ENCODE peak calls at places on chromosomes 7 and 10, in six cellular contexts. H, R, A, K, B and S are unnamed samples.

GRCh38 chr10:114343623-114344306 is 60.5 kb downstream of the AFAP1L2 start:
- DNase-seq in H (no peak), R (no peak), A (no peak), K (no peak), B (no peak), S (no peak)

GRCh38 chr7:5491251-5492044 is 67.8 kb upstream of the TNRC18 start:
- DNase-seq in H (no peak), R (no peak), A (no peak), K (no peak), B (peak; percentile 83), S (no peak)

GRCh38 chr7:128164061-128164954 is 76.8 kb upstream of the LEP start:
- DNase-seq in H (no peak), R (no peak), A (peak; percentile 52), K (peak; percentile 53), B (peak; percentile 77), S (no peak)

GRCh38 chr7:116591202-116592040 is 66.6 kb downstream of the CAV1 start:
- DNase-seq in H (no peak), R (no peak), A (no peak), K (no peak), B (no peak), S (no peak)

GRCh38 chr10:4132216-4132556 is 347.2 kb upstream of the KLF6 start:
- DNase-seq in H (no peak), R (no peak), A (no peak), K (no peak), B (no peak), S (no peak)

GRCh38 chr10:72242675-72243074 is 26.6 kb upstream of the ASCC1 start:
- DNase-seq in H (peak; percentile 84), R (no peak), A (no peak), K (no peak), B (no peak), S (no peak)

GRCh38 chr7:28533731-28534531 is 121.6 kb downstream of the CREB5 start:
- DNase-seq in H (peak; percentile 66), R (no peak), A (no peak), K (no peak), B (no peak), S (no peak)

GRCh38 chr7:22675917-22676343 is 51.1 kb upstream of the IL6 start:
- DNase-seq in H (no peak), R (no peak), A (no peak), K (no peak), B (no peak), S (no peak)

GRCh38 chr7:122329145-122329802 is 24.7 kb upstream of the FEZF1 start:
- DNase-seq in H (no peak), R (no peak), A (no peak), K (no peak), B (no peak), S (no peak)

GRCh38 chr10:15324611-15325010 is 46.5 kb downstream of the FAM171A1 start:
- DNase-seq in H (no peak), R (no peak), A (no peak), K (no peak), B (no peak), S (no peak)

GRCh38 chr10:22666287-22667092 is 47.9 kb downstream of the PIP4K2A start:
- DNase-seq in H (no peak), R (no peak), A (no peak), K (no peak), B (no peak), S (no peak)

GRCh38 chr10:131697461-131698128 is 203.2 kb upstream of the PPP2R2D start:
- DNase-seq in H (no peak), R (no peak), A (no peak), K (no peak), B (peak; percentile 46), S (no peak)

GRCh38 chr10:99364125-99364524 is 35.0 kb downstream of the CNNM1 start:
- DNase-seq in H (no peak), R (no peak), A (peak; percentile 49), K (no peak), B (no peak), S (no peak)

GRCh38 chr7:142412551-142413193 is 154.8 kb upstream of the PRSS58 start:
- DNase-seq in H (no peak), R (no peak), A (peak; percentile 24), K (no peak), B (no peak), S (no peak)

GRCh38 chr10:104735469-104735868 is 94.4 kb downstream of the SORCS3 start:
- DNase-seq in H (no peak), R (no peak), A (no peak), K (no peak), B (no peak), S (no peak)

GRCh38 chr10:112985701-112986510 is 35.9 kb downstream of the TCF7L2 start:
- DNase-seq in H (no peak), R (no peak), A (peak; percentile 30), K (no peak), B (no peak), S (no peak)

GRCh38 chr7:13829231-13829630 is 160.2 kb downstream of the ETV1 start:
- DNase-seq in H (no peak), R (no peak), A (no peak), K (no peak), B (no peak), S (no peak)

GRCh38 chr7:25726682-25727357 is 425.2 kb upstream of the NFE2L3 start:
- DNase-seq in H (no peak), R (no peak), A (no peak), K (no peak), B (no peak), S (no peak)

GRCh38 chr7:107968449-107968848 is 34.5 kb downstream of the LAMB1 start:
- DNase-seq in H (no peak), R (no peak), A (no peak), K (no peak), B (no peak), S (no peak)